ENCODE peak calls at places on chromosomes 5 and 9, in five cellular contexts. B is transverse colon, S is fibroblast of lung, C is IMR-90, K is osteoblast. J is an unnamed sample.

GRCh38 chr9:4011062-4011461 is 288.8 kb downstream of the GLIS3 start:
- DNase-seq in B (no peak), S (no peak), C (no peak), K (no peak), J (no peak)

GRCh38 chr5:37326536-37326935 is 44.4 kb downstream of the NUP155 start:
- DNase-seq in B (no peak), S (no peak), C (no peak), K (no peak), J (no peak)

GRCh38 chr5:55570026-55570425 is 35.3 kb upstream of the PLPP1 start:
- DNase-seq in B (no peak), S (peak), C (peak), K (peak), J (no peak)

GRCh38 chr9:36136277-36136893 is at the start of gene GLIPR2:
- DNase-seq in B (peak), S (peak), C (peak), K (peak), J (peak)

GRCh38 chr9:131627846-131628820 is 82.8 kb downstream of the PRRT1B start:
- DNase-seq in B (peak), S (peak), C (peak), K (no peak), J (peak)

GRCh38 chr9:91207481-91207888 is 154.2 kb downstream of the AUH start:
- DNase-seq in B (no peak), S (peak), C (peak), K (peak), J (no peak)

GRCh38 chr9:87534957-87535356 is 37.3 kb downstream of the DAPK1 start:
- DNase-seq in B (no peak), S (no peak), C (no peak), K (no peak), J (no peak)

GRCh38 chr5:55650391-55650790 is 61.7 kb downstream of the SLC38A9 start:
- DNase-seq in B (no peak), S (peak), C (peak), K (peak), J (no peak)

GRCh38 chr5:140042551-140043507 is at the start of gene NRG2:
- DNase-seq in B (peak), S (peak), C (peak), K (peak), J (peak)

GRCh38 chr5:14775857-14776256 is 95.7 kb downstream of the ANKH start:
- DNase-seq in B (peak), S (peak), C (peak), K (peak), J (no peak)

GRCh38 chr9:126853667-126854066 is 6.8 kb upstream of the ZBTB34 start:
- DNase-seq in B (no peak), S (peak), C (peak), K (peak), J (no peak)

GRCh38 chr5:109022056-109022455 is 274.4 kb downstream of the FER start:
- DNase-seq in B (no peak), S (no peak), C (no peak), K (no peak), J (no peak)

GRCh38 chr9:124409410-124409809 is 5.8 kb downstream of the PSMB7 start:
- DNase-seq in B (no peak), S (no peak), C (no peak), K (no peak), J (no peak)

GRCh38 chr5:87137280-87137679 is 130.4 kb upstream of the RASA1 start:
- DNase-seq in B (no peak), S (no peak), C (no peak), K (no peak), J (peak)

GRCh38 chr9:98795970-98796363 is 388 bp downstream of the ANKS6 start:
- DNase-seq in B (no peak), S (no peak), C (no peak), K (peak), J (peak)

GRCh38 chr5:132493821-132494220 is 3.2 kb upstream of the IRF1 start:
- DNase-seq in B (no peak), S (no peak), C (no peak), K (no peak), J (no peak)

GRCh38 chr9:107890921-107891465 is 401.4 kb upstream of the KLF4 start:
- DNase-seq in B (no peak), S (peak), C (peak), K (peak), J (no peak)

GRCh38 chr9:121674952-121675351 is 23.5 kb downstream of the DAB2IP start:
- DNase-seq in B (no peak), S (peak), C (peak), K (peak), J (no peak)

GRCh38 chr5:167888395-167888794 is 403.1 kb upstream of the WWC1 start:
- DNase-seq in B (no peak), S (no peak), C (no peak), K (no peak), J (no peak)

DNA sequence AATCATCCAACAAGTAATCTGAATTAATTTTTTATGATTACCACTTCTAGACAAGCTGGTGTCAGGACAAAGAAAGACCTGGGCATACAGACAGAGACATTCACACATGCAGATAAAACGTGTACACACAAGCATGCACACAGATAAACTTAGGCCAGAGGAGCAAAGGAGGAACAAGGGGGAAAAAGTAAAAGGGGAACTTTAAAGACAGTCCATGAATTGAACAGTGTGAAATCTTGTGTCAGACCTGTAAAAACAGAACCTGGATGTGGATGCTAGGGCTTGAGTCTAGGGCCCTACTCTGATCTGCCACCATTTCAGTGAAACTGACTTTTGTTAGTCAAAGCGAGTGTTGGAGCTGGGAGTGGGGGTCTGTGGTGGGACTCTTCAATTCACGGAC is 11.2 kb upstream of the ZSWIM6 start:
- DNase-seq in B (no peak), S (no peak), C (no peak), K (no peak), J (no peak)
- H3K27ac ChIP-seq in B (peak), S (no peak), C (no peak), K (no peak), J (no peak)

DNA sequence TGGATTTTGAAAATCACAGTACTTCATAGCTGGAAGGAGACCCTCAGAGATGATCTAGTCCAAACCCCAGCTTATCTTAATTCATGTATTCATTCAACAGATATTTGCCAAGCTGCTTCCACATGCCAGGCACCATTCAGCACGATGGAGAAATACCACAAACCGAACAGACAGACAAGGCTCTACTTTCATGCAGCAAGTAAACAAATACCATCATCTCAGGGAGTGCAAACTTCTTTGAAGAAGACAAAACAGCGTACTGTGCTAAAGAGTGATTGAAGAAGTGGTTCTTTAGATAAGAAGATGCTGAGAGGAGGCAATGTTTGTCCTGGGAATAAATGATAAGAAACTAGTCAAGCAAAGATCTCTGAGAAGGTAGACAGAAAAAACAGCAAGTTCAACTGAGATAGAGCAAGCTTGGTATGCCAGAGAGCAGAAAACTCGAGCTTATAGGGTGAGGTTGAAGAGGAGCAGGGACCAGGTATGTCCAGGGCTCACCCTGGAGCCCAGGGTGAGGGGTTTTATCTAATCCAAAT is 140.3 kb upstream of the SPDL1 start:
- DNase-seq in B (no peak), S (no peak), C (no peak), K (no peak), J (no peak)
- H3K4me3 ChIP-seq in B (no peak), S (no peak), C (no peak), K (no peak), J (no peak)

GRCh38 chr5:39369123-39369815 is 5.0 kb upstream of the C9 start:
- DNase-seq in B (no peak), S (no peak), C (no peak), K (no peak), J (no peak)

GRCh38 chr5:39376293-39376714 is 12.0 kb upstream of the C9 start:
- DNase-seq in B (peak), S (peak), C (peak), K (no peak), J (peak)

GRCh38 chr5:39371367-39371635 is 7.0 kb upstream of the C9 start:
- DNase-seq in B (no peak), S (no peak), C (no peak), K (no peak), J (no peak)

GRCh38 chr5:39370555-39371366 is 6.5 kb upstream of the C9 start:
- DNase-seq in B (peak), S (no peak), C (no peak), K (no peak), J (peak)

GRCh38 chr5:39373797-39374196 is 9.5 kb upstream of the C9 start:
- DNase-seq in B (no peak), S (no peak), C (no peak), K (no peak), J (no peak)
- H3K27ac ChIP-seq in B (peak), S (no peak), C (no peak), K (no peak), J (no peak)

GRCh38 chr9:128190516-128191405 is 611 bp downstream of the CIZ1 start:
- DNase-seq in B (peak), S (no peak), C (no peak), K (peak), J (no peak)

GRCh38 chr9:128191406-128192046 is at the start of gene CIZ1:
- DNase-seq in B (peak), S (peak), C (peak), K (peak), J (peak)

GRCh38 chr9:128187361-128187760 is 4.0 kb downstream of the CIZ1 start:
- DNase-seq in B (no peak), S (no peak), C (no peak), K (no peak), J (no peak)

GRCh38 chr9:128188209-128188608 is 3.2 kb downstream of the CIZ1 start:
- DNase-seq in B (no peak), S (no peak), C (no peak), K (no peak), J (no peak)

GRCh38 chr9:128190013-128190412 is 1.4 kb downstream of the CIZ1 start:
- DNase-seq in B (no peak), S (no peak), C (no peak), K (peak), J (no peak)
- H3K4me3 ChIP-seq in B (no peak), S (peak), C (no peak), K (no peak), J (no peak)

DNA sequence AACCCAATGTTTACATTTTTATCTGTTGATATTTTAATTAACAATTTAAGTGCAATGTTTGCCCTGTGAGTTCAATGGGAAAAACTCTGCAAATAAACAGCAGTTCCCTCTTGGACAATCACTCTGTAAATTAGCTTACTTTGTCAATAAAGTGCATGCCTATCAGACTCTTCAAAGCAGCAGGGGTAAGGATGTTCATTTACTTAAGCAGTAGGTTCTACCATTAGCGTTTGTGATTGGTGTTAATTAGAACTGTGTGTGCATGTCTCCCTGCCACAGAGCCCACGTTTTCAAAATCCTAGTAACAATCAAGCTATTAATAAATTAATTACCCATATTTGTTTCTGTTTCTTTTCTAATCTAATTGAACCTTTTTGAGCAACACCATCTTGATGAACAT is 1921.6 kb upstream of the WWC1 start:
- DNase-seq in B (no peak), S (no peak), C (no peak), K (no peak), J (no peak)
- H3K27ac ChIP-seq in B (no peak), S (no peak), C (no peak), K (no peak), J (no peak)

GRCh38 chr9:38048319-38048969 is 20.6 kb downstream of the SHB start:
- DNase-seq in B (no peak), S (peak), C (peak), K (no peak), J (no peak)
- H3K4me3 ChIP-seq in B (no peak), S (no peak), C (no peak), K (no peak), J (no peak)

GRCh38 chr5:73264626-73265025 is 91.6 kb downstream of the TMEM174 start:
- DNase-seq in B (no peak), S (no peak), C (no peak), K (no peak), J (no peak)
- H3K27ac ChIP-seq in B (no peak), S (no peak), C (no peak), K (no peak), J (no peak)

J was measured in thyroid gland.